ENCODE peak calls at places on chromosomes 7 and 10, in six cellular contexts. D is HAP-1; O is IMR-90; H is CD8-positive, alpha-beta T cell; L is ovary; Q is fibroblast of pulmonary artery. N is an unnamed sample.

GRCh38 chr10:99389721-99390480 is 40.5 kb downstream of the GOT1 start:
- DNase-seq in O (no peak), Q (no peak), D (no peak), H (no peak), L (no peak), N (no peak)

GRCh38 chr7:17524746-17525145 is 226.3 kb downstream of the AHR start:
- DNase-seq in D (no peak), Q (peak), L (no peak), O (peak), H (no peak), N (no peak)

GRCh38 chr10:35559416-35559815 is 45.7 kb upstream of the GJD4 start:
- DNase-seq in H (no peak), D (no peak), L (no peak), O (no peak), Q (no peak), N (no peak)

GRCh38 chr10:70561051-70561450 is 41.5 kb downstream of the PRF1 start:
- DNase-seq in Q (no peak), D (no peak), H (no peak), L (peak), O (no peak), N (no peak)

GRCh38 chr7:44244282-44244681 is 43.5 kb downstream of the YKT6 start:
- DNase-seq in H (no peak), D (no peak), L (no peak), O (no peak), Q (peak), N (no peak)

GRCh38 chr7:1340640-1341360 is 108.1 kb downstream of the UNCX start:
- DNase-seq in O (no peak), D (no peak), L (no peak), H (no peak), Q (no peak), N (no peak)

GRCh38 chr10:90621577-90621976 is 236.3 kb downstream of the HTR7 start:
- DNase-seq in H (no peak), D (no peak), L (no peak), Q (peak), O (peak), N (no peak)

GRCh38 chr10:13613519-13613918 is 26.8 kb downstream of the PRPF18 start:
- DNase-seq in O (peak), H (no peak), Q (peak), D (no peak), L (no peak), N (no peak)

GRCh38 chr10:2790437-2790836 is 276.9 kb upstream of the PFKP start:
- DNase-seq in Q (no peak), D (no peak), H (no peak), O (no peak), L (no peak), N (no peak)

GRCh38 chr10:118569241-118569881 is 26.1 kb downstream of the PRLHR start:
- DNase-seq in Q (peak), L (no peak), H (no peak), D (no peak), O (peak), N (no peak)

GRCh38 chr7:43303740-43304241 is 191.3 kb downstream of the HECW1 start:
- DNase-seq in L (no peak), H (no peak), Q (peak), O (peak), D (no peak), N (no peak)

GRCh38 chr7:29479606-29480200 is 83.9 kb upstream of the PRR15 start:
- DNase-seq in D (peak), O (no peak), H (no peak), L (peak), Q (peak), N (no peak)

GRCh38 chr7:29480456-29480855 is 83.2 kb upstream of the PRR15 start:
- DNase-seq in Q (no peak), O (no peak), D (no peak), L (peak), H (no peak), N (no peak)

GRCh38 chr7:29482056-29482455 is 81.6 kb upstream of the PRR15 start:
- DNase-seq in Q (no peak), H (no peak), L (no peak), O (no peak), D (no peak), N (no peak)

GRCh38 chr7:29483219-29484104 is 80.2 kb upstream of the PRR15 start:
- DNase-seq in L (no peak), H (no peak), O (no peak), Q (no peak), D (peak), N (no peak)

DNA sequence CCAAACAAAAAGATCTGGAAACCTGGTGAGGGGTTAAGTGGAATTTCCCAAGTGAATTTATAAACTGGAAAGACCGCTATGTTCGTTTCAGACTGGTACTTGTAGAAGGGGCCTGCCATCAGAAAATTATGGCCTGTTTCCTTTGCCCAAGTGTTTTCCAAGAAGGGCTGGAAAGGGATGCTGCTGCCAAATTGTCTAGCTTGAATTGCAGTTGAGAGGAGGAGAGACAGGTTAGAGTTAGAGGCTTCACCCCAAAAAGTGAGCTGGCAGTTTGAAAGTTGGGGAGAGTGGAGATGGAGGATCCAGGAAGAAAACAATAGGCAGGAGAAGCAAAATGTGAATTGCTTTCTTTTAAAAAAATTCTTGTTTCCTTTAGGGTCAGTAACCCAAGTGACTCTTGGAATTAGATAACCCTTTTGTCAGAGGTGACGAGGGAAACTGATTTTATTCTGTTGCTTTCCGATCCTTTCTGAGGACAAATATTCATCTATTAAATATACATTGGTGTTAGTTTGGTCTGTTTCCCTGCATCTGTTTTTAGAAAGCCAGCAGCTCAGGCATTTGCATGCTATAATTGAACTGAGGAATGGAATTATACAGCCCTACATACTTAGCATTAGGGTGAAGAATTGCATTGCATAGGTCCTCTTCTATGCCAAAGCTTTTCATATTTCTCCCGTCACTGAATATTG is 82.6 kb upstream of the PRR15 start:
- DNase-seq in D (no peak), H (no peak), O (no peak), L (no peak), Q (no peak), N (no peak)
- H3K4me3 ChIP-seq in D (peak), H (no peak), O (no peak), L (peak), Q (no peak), N (no peak)

GRCh38 chr10:103793429-103793828 is 61.9 kb downstream of the SH3PXD2A start:
- DNase-seq in O (no peak), L (no peak), H (no peak), D (no peak), Q (no peak), N (no peak)
- H3K4me3 ChIP-seq in O (no peak), L (no peak), H (no peak), D (no peak), Q (no peak), N (no peak)

DNA sequence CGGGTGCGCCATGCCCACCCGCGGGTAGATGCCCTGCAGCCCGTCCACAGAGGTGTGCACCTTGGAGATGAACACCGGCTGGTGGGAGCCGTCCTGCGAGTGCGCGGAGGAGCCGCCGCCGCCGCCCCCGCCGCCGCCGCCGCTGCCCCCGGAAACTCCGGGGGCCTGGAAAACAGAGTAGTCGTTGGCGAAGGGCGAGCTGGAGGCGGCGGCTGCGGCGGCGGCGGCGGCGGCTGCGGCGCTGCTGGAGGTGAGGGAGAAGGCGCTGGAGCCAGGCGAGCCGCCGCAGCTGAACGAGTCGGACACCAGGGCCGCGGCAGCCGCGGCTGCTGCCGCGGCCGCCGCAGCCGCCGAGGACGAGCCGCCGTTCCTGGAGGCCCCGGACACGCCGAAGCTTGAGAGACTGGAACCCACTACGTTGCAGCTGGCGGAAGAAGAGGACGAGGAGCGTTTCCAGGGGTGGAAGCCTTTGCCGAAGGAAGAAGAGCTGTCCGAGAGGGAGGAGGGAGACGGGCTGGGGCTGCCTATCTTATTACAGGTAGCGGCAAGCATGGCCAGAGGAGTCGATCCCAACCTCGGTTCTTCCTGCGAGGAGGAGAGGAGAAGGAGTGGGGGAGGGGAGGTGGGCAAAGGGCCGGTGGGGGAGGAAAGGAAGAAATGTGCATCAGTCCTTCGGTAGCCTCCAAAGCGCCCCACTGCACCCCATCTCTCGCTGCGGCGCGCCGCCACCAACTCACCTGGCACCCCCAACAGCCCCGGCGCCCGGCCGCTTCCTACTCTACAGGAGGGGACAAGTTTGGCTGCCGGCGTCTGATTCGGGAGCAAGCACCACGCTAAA is 1.3 kb downstream of the SP8 start:
- DNase-seq in Q (no peak), H (no peak), L (no peak), D (peak), O (no peak), N (no peak)
- H3K4me3 ChIP-seq in Q (peak), H (no peak), L (peak), D (peak), O (peak), N (no peak)

GRCh38 chr10:114157912-114158311 is 16.1 kb downstream of the CCDC186 start:
- DNase-seq in L (no peak), O (no peak), D (no peak), H (no peak), Q (no peak), N (no peak)
- H3K4me3 ChIP-seq in L (no peak), O (no peak), D (no peak), H (no peak), Q (no peak), N (no peak)

N was measured in CD8-positive, alpha-beta memory T cell.